ENCODE peak calls at places on chromosomes 5 and 9, in six cellular contexts. One of them, this sample, is unnamed.

GRCh38 chr9:101354143-101354764 is 30.6 kb downstream of the BAAT start:
- DNase-seq in HepG2: peak
- DNase-seq in H1: no peak
- DNase-seq in GM12878: no peak
- DNase-seq in K562: no peak
- DNase-seq in GM12892: no peak
- DNase-seq in this sample: no peak

GRCh38 chr9:137556069-137556838 is 4.6 kb downstream of the MRPL41 start:
- DNase-seq in H1: no peak
- DNase-seq in HepG2: no peak
- DNase-seq in GM12892: no peak
- DNase-seq in GM12878: no peak
- DNase-seq in K562: no peak
- DNase-seq in this sample: no peak

GRCh38 chr5:50967388-50968039 is 301.1 kb downstream of the PARP8 start:
- DNase-seq in H1: peak
- DNase-seq in HepG2: no peak
- DNase-seq in K562: no peak
- DNase-seq in GM12878: no peak
- DNase-seq in GM12892: no peak
- DNase-seq in this sample: no peak

GRCh38 chr5:136907371-136907770 is 542.0 kb upstream of the TRPC7 start:
- DNase-seq in H1: no peak
- DNase-seq in GM12878: no peak
- DNase-seq in GM12892: no peak
- DNase-seq in HepG2: no peak
- DNase-seq in K562: no peak
- DNase-seq in this sample: no peak

GRCh38 chr9:70165006-70165602 is 93.7 kb upstream of the SMC5 start:
- DNase-seq in H1: no peak
- DNase-seq in GM12892: no peak
- DNase-seq in GM12878: no peak
- DNase-seq in K562: no peak
- DNase-seq in HepG2: no peak
- DNase-seq in this sample: no peak

GRCh38 chr5:150631326-150631701 is 9.1 kb upstream of the SYNPO start:
- DNase-seq in GM12878: no peak
- DNase-seq in HepG2: no peak
- DNase-seq in K562: no peak
- DNase-seq in GM12892: no peak
- DNase-seq in H1: no peak
- DNase-seq in this sample: no peak

GRCh38 chr5:121432-121831 is 29.5 kb downstream of the PLEKHG4B start:
- DNase-seq in H1: no peak
- DNase-seq in GM12878: no peak
- DNase-seq in GM12892: no peak
- DNase-seq in K562: no peak
- DNase-seq in HepG2: no peak
- DNase-seq in this sample: no peak

GRCh38 chr9:75914002-75914401 is 23.5 kb downstream of the PCSK5 start:
- DNase-seq in GM12892: no peak
- DNase-seq in K562: no peak
- DNase-seq in GM12878: no peak
- DNase-seq in H1: no peak
- DNase-seq in HepG2: no peak
- DNase-seq in this sample: no peak

GRCh38 chr5:149656576-149657182 is 73.4 kb upstream of the PPARGC1B start:
- DNase-seq in GM12892: no peak
- DNase-seq in H1: peak
- DNase-seq in K562: peak
- DNase-seq in GM12878: no peak
- DNase-seq in HepG2: no peak
- DNase-seq in this sample: no peak

GRCh38 chr9:20580673-20581072 is 41.6 kb downstream of the MLLT3 start:
- DNase-seq in H1: no peak
- DNase-seq in HepG2: no peak
- DNase-seq in K562: no peak
- DNase-seq in GM12892: no peak
- DNase-seq in GM12878: no peak
- DNase-seq in this sample: no peak

GRCh38 chr5:135353952-135354721 is 44.9 kb downstream of the MACROH2A1 start:
- DNase-seq in HepG2: no peak
- DNase-seq in GM12892: no peak
- DNase-seq in GM12878: no peak
- DNase-seq in H1: no peak
- DNase-seq in K562: no peak
- DNase-seq in this sample: no peak

GRCh38 chr5:37816883-37817282 is 23.0 kb downstream of the GDNF start:
- DNase-seq in GM12892: no peak
- DNase-seq in K562: no peak
- DNase-seq in H1: no peak
- DNase-seq in HepG2: no peak
- DNase-seq in GM12878: no peak
- DNase-seq in this sample: no peak

GRCh38 chr5:157049605-157050004 is 9.3 kb downstream of the HAVCR1 start:
- DNase-seq in H1: no peak
- DNase-seq in GM12892: no peak
- DNase-seq in K562: no peak
- DNase-seq in HepG2: peak
- DNase-seq in GM12878: no peak
- DNase-seq in this sample: no peak

GRCh38 chr5:95382843-95383242 is 8.3 kb upstream of the FAM81B start:
- DNase-seq in GM12892: no peak
- DNase-seq in H1: no peak
- DNase-seq in HepG2: no peak
- DNase-seq in GM12878: no peak
- DNase-seq in K562: no peak
- DNase-seq in this sample: no peak

GRCh38 chr9:136535070-136535469 is 10.8 kb downstream of the NOTCH1 start:
- DNase-seq in K562: no peak
- DNase-seq in GM12892: no peak
- DNase-seq in GM12878: no peak
- DNase-seq in H1: no peak
- DNase-seq in HepG2: no peak
- DNase-seq in this sample: no peak

GRCh38 chr9:136531904-136532798 is 13.7 kb downstream of the NOTCH1 start:
- DNase-seq in GM12892: no peak
- DNase-seq in HepG2: no peak
- DNase-seq in GM12878: no peak
- DNase-seq in H1: no peak
- DNase-seq in K562: no peak
- DNase-seq in this sample: no peak

GRCh38 chr9:136532799-136533774 is 12.8 kb downstream of the NOTCH1 start:
- DNase-seq in H1: no peak
- DNase-seq in GM12878: no peak
- DNase-seq in HepG2: no peak
- DNase-seq in K562: no peak
- DNase-seq in GM12892: peak
- DNase-seq in this sample: peak

GRCh38 chr9:136534396-136534795 is 11.5 kb downstream of the NOTCH1 start:
- DNase-seq in K562: no peak
- DNase-seq in H1: no peak
- DNase-seq in HepG2: no peak
- DNase-seq in GM12878: no peak
- DNase-seq in GM12892: no peak
- DNase-seq in this sample: no peak

DNA sequence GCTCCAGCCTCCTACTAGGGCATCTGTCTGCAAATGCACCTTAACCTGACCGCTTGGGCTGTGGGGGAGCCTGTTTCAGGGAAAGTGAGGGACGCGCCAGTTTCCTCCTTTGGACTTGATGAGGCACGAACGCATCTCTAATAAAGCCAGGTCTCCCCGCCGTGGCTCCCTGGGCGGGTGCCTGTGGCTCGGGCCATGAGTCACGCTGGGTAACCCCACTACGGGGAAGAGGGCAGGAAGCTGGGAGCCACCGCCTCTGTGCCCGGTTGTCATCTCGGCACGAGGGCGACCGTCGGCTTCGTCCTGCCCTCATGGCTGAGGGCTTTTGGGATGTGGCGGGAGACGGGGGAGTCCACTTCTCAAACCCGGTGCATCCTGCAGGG is 12.1 kb downstream of the NOTCH1 start:
- DNase-seq in K562: no peak
- DNase-seq in H1: no peak
- DNase-seq in GM12878: no peak
- DNase-seq in HepG2: no peak
- DNase-seq in GM12892: no peak
- DNase-seq in this sample: no peak
- TF ChIP-seq POLR2A in K562: no peak
- TF ChIP-seq POLR2A in H1: no peak
- TF ChIP-seq POLR2A in GM12878: no peak
- TF ChIP-seq POLR2A in HepG2: no peak
- TF ChIP-seq POLR2A in GM12892: no peak
- TF ChIP-seq POLR2A in this sample: no peak

GRCh38 chr5:106759152-106759551 is 911.6 kb downstream of the EFNA5 start:
- DNase-seq in GM12892: no peak
- DNase-seq in GM12878: no peak
- DNase-seq in K562: no peak
- DNase-seq in H1: no peak
- DNase-seq in HepG2: no peak
- DNase-seq in this sample: no peak

GRCh38 chr5:106759581-106759980 is 911.2 kb downstream of the EFNA5 start:
- DNase-seq in GM12892: no peak
- DNase-seq in K562: no peak
- DNase-seq in H1: no peak
- DNase-seq in GM12878: no peak
- DNase-seq in HepG2: no peak
- DNase-seq in this sample: no peak

GRCh38 chr5:106755789-106756188 is 914.9 kb downstream of the EFNA5 start:
- DNase-seq in K562: no peak
- DNase-seq in GM12878: no peak
- DNase-seq in H1: no peak
- DNase-seq in GM12892: no peak
- DNase-seq in HepG2: no peak
- DNase-seq in this sample: no peak

GRCh38 chr5:106757672-106758071 is 913.1 kb downstream of the EFNA5 start:
- DNase-seq in GM12892: no peak
- DNase-seq in K562: no peak
- DNase-seq in H1: no peak
- DNase-seq in GM12878: no peak
- DNase-seq in HepG2: no peak
- DNase-seq in this sample: no peak

DNA sequence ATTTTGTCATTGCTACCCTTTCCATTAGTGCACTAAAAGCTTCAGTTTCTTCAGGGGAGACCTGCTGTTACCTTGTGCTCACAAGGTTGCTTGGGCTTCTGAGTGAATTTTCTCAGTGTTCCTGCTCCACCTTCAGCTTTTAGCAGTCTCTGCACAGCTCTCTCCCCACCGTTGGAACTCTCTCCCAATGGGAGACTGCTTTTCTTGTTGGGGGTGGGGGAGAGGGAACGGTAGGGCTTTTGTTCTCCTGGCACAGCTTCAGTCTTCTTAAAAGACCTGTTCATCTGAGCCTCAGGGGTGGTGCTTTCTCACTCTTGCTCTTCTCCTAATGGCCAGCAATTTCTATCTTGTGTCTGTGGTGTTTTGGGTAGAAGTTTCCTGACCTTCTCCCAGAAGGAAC is 915.7 kb downstream of the EFNA5 start:
- DNase-seq in GM12892: no peak
- DNase-seq in HepG2: no peak
- DNase-seq in K562: no peak
- DNase-seq in GM12878: no peak
- DNase-seq in H1: no peak
- DNase-seq in this sample: no peak
- TF ChIP-seq TAF1 in GM12892: no peak
- TF ChIP-seq TAF1 in HepG2: no peak
- TF ChIP-seq TAF1 in K562: no peak
- TF ChIP-seq TAF1 in GM12878: no peak
- TF ChIP-seq TAF1 in H1: peak
- TF ChIP-seq TAF1 in this sample: no peak

GRCh38 chr9:27528886-27529315 is 713 bp downstream of the MOB3B start:
- DNase-seq in GM12892: peak
- DNase-seq in H1: peak
- DNase-seq in HepG2: no peak
- DNase-seq in K562: peak
- DNase-seq in GM12878: no peak
- DNase-seq in this sample: peak

GRCh38 chr9:27528278-27528885 is 1.2 kb downstream of the MOB3B start:
- DNase-seq in HepG2: no peak
- DNase-seq in H1: peak
- DNase-seq in GM12892: peak
- DNase-seq in GM12878: no peak
- DNase-seq in K562: peak
- DNase-seq in this sample: peak

GRCh38 chr9:27527702-27528277 is 1.8 kb downstream of the MOB3B start:
- DNase-seq in GM12892: no peak
- DNase-seq in GM12878: no peak
- DNase-seq in H1: no peak
- DNase-seq in K562: no peak
- DNase-seq in HepG2: no peak
- DNase-seq in this sample: no peak

GRCh38 chr9:27530915-27531762 is 1.5 kb upstream of the MOB3B start:
- DNase-seq in K562: peak
- DNase-seq in GM12878: no peak
- DNase-seq in H1: no peak
- DNase-seq in GM12892: no peak
- DNase-seq in HepG2: no peak
- DNase-seq in this sample: no peak

GRCh38 chr9:27529316-27530278 is at the start of gene MOB3B:
- DNase-seq in GM12878: no peak
- DNase-seq in H1: peak
- DNase-seq in HepG2: peak
- DNase-seq in K562: peak
- DNase-seq in GM12892: peak
- DNase-seq in this sample: peak
- TF ChIP-seq POLR2A in GM12878: peak
- TF ChIP-seq POLR2A in H1: peak
- TF ChIP-seq POLR2A in HepG2: no peak
- TF ChIP-seq POLR2A in K562: no peak
- TF ChIP-seq POLR2A in GM12892: no peak
- TF ChIP-seq POLR2A in this sample: no peak

GRCh38 chr9:3528466-3528865 is 2.7 kb upstream of the RFX3 start:
- DNase-seq in HepG2: no peak
- DNase-seq in H1: no peak
- DNase-seq in GM12878: peak
- DNase-seq in GM12892: no peak
- DNase-seq in K562: peak
- DNase-seq in this sample: no peak

GRCh38 chr9:3525836-3526165 is at the start of gene RFX3:
- DNase-seq in K562: peak
- DNase-seq in GM12878: peak
- DNase-seq in HepG2: peak
- DNase-seq in H1: no peak
- DNase-seq in GM12892: peak
- DNase-seq in this sample: peak

GRCh38 chr9:3526166-3526902 is 533 bp upstream of the RFX3 start:
- DNase-seq in GM12892: peak
- DNase-seq in GM12878: no peak
- DNase-seq in H1: peak
- DNase-seq in K562: peak
- DNase-seq in HepG2: peak
- DNase-seq in this sample: peak

GRCh38 chr9:3526903-3527652 is 1.3 kb upstream of the RFX3 start:
- DNase-seq in GM12878: no peak
- DNase-seq in H1: peak
- DNase-seq in K562: no peak
- DNase-seq in GM12892: no peak
- DNase-seq in HepG2: peak
- DNase-seq in this sample: no peak

DNA sequence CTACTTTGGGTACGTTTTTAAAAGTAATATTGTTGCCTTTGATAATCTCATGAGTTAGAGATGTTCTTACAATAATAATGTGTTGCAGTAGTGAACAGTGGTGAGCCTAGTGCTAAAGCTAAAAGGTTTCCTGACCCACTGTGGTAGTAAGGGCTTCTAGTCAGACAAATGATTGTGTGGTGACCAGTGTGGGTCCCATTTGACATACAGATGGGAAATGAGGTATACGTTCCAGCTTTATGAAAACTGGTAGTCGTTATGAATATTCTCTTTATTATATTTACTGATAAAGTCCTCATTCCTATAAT is 1.8 kb upstream of the RFX3 start:
- DNase-seq in K562: no peak
- DNase-seq in H1: no peak
- DNase-seq in GM12892: no peak
- DNase-seq in GM12878: no peak
- DNase-seq in HepG2: peak
- DNase-seq in this sample: no peak
- TF ChIP-seq TAF1 in K562: no peak
- TF ChIP-seq TAF1 in H1: no peak
- TF ChIP-seq TAF1 in GM12892: no peak
- TF ChIP-seq TAF1 in GM12878: no peak
- TF ChIP-seq TAF1 in HepG2: no peak
- TF ChIP-seq TAF1 in this sample: no peak